ENCODE peak calls at places on chromosomes 16 and 17, in nine cellular contexts. One of them, this sample, is unnamed.

GRCh38 chr17:20073056-20073979 is 64.2 kb downstream of the SPECC1 start:
- DNase-seq in NCI-H1930: no peak
- DNase-seq in Kasumi-1: peak
- DNase-seq in neuronal stem cell: no peak
- DNase-seq in small intestine: no peak
- DNase-seq in A172: peak
- DNase-seq in Daoy: peak
- DNase-seq in endothelial cell: no peak
- DNase-seq in CD8-positive, alpha-beta T cell: no peak
- DNase-seq in this sample: no peak

GRCh38 chr17:55215711-55216110 is 49.0 kb upstream of the HLF start:
- DNase-seq in NCI-H1930: no peak
- DNase-seq in Kasumi-1: no peak
- DNase-seq in neuronal stem cell: no peak
- DNase-seq in small intestine: no peak
- DNase-seq in A172: no peak
- DNase-seq in Daoy: no peak
- DNase-seq in endothelial cell: no peak
- DNase-seq in CD8-positive, alpha-beta T cell: no peak
- DNase-seq in this sample: no peak

GRCh38 chr17:77435272-77436057 is 294.7 kb downstream of the SEC14L1 start:
- DNase-seq in NCI-H1930: no peak
- DNase-seq in Kasumi-1: no peak
- DNase-seq in neuronal stem cell: no peak
- DNase-seq in small intestine: no peak
- DNase-seq in A172: no peak
- DNase-seq in Daoy: no peak
- DNase-seq in endothelial cell: no peak
- DNase-seq in CD8-positive, alpha-beta T cell: no peak
- DNase-seq in this sample: no peak

GRCh38 chr17:21549107-21549687 is 143.1 kb upstream of the KCNJ18 start:
- DNase-seq in NCI-H1930: no peak
- DNase-seq in Kasumi-1: no peak
- DNase-seq in neuronal stem cell: no peak
- DNase-seq in small intestine: no peak
- DNase-seq in A172: peak
- DNase-seq in Daoy: peak
- DNase-seq in endothelial cell: no peak
- DNase-seq in CD8-positive, alpha-beta T cell: no peak
- DNase-seq in this sample: peak

GRCh38 chr16:56747486-56748045 is 17.6 kb downstream of the NUP93 start:
- DNase-seq in NCI-H1930: no peak
- DNase-seq in Kasumi-1: no peak
- DNase-seq in neuronal stem cell: no peak
- DNase-seq in small intestine: no peak
- DNase-seq in A172: no peak
- DNase-seq in Daoy: no peak
- DNase-seq in endothelial cell: no peak
- DNase-seq in CD8-positive, alpha-beta T cell: no peak
- DNase-seq in this sample: no peak

GRCh38 chr16:87784812-87785211 is 19.0 kb upstream of the KLHDC4 start:
- DNase-seq in NCI-H1930: no peak
- DNase-seq in Kasumi-1: no peak
- DNase-seq in neuronal stem cell: no peak
- DNase-seq in small intestine: no peak
- DNase-seq in A172: no peak
- DNase-seq in Daoy: no peak
- DNase-seq in endothelial cell: no peak
- DNase-seq in CD8-positive, alpha-beta T cell: no peak
- DNase-seq in this sample: peak

GRCh38 chr16:81224836-81225235 is 13.7 kb upstream of the BCO1 start:
- DNase-seq in NCI-H1930: no peak
- DNase-seq in Kasumi-1: no peak
- DNase-seq in neuronal stem cell: no peak
- DNase-seq in small intestine: no peak
- DNase-seq in A172: no peak
- DNase-seq in Daoy: no peak
- DNase-seq in endothelial cell: no peak
- DNase-seq in CD8-positive, alpha-beta T cell: no peak
- DNase-seq in this sample: no peak

GRCh38 chr17:82917656-82918345 is 78.0 kb upstream of the ZNF750 start:
- DNase-seq in NCI-H1930: no peak
- DNase-seq in Kasumi-1: peak
- DNase-seq in neuronal stem cell: no peak
- DNase-seq in small intestine: no peak
- DNase-seq in A172: peak
- DNase-seq in Daoy: no peak
- DNase-seq in endothelial cell: peak
- DNase-seq in CD8-positive, alpha-beta T cell: no peak
- DNase-seq in this sample: no peak

GRCh38 chr17:63775420-63775819 is 1.4 kb downstream of the DDX42 start:
- DNase-seq in NCI-H1930: no peak
- DNase-seq in Kasumi-1: peak
- DNase-seq in neuronal stem cell: no peak
- DNase-seq in small intestine: no peak
- DNase-seq in A172: no peak
- DNase-seq in Daoy: no peak
- DNase-seq in endothelial cell: no peak
- DNase-seq in CD8-positive, alpha-beta T cell: no peak
- DNase-seq in this sample: no peak

GRCh38 chr17:9427460-9428315 is 147.9 kb downstream of the STX8 start:
- DNase-seq in NCI-H1930: no peak
- DNase-seq in Kasumi-1: no peak
- DNase-seq in neuronal stem cell: no peak
- DNase-seq in small intestine: no peak
- DNase-seq in A172: no peak
- DNase-seq in Daoy: no peak
- DNase-seq in endothelial cell: no peak
- DNase-seq in CD8-positive, alpha-beta T cell: no peak
- DNase-seq in this sample: no peak

GRCh38 chr17:41530062-41531048 is 2.2 kb upstream of the KRT19 start:
- DNase-seq in NCI-H1930: no peak
- DNase-seq in Kasumi-1: no peak
- DNase-seq in neuronal stem cell: no peak
- DNase-seq in small intestine: peak
- DNase-seq in A172: peak
- DNase-seq in Daoy: peak
- DNase-seq in endothelial cell: no peak
- DNase-seq in CD8-positive, alpha-beta T cell: no peak
- DNase-seq in this sample: peak

This sample was measured in NCI-H226.